ENCODE peak calls at places on chromosome 17, in eight cellular contexts. One of them, this sample, is unnamed.

GRCh38 chr17:63070031-63070430 is 104.0 kb downstream of the TANC2 start:
- DNase-seq in Caki2: no peak
- DNase-seq in frontal cortex: no peak
- DNase-seq in H7: no peak
- DNase-seq in activated CD4-positive, alpha-beta T cell treated with anti-CD3 and anti-CD28 coated beads, Interleukin-2, amount 50 U/mL, for 1 hour: no peak
- DNase-seq in ELF-1: no peak
- DNase-seq in germinal center: no peak
- DNase-seq in NCI-H1092: no peak
- DNase-seq in this sample: no peak

GRCh38 chr17:50397111-50397918 is at the start of gene LRRC59:
- DNase-seq in Caki2: peak; percentile 80
- DNase-seq in frontal cortex: peak; percentile 83
- DNase-seq in H7: peak; percentile 95
- DNase-seq in activated CD4-positive, alpha-beta T cell treated with anti-CD3 and anti-CD28 coated beads, Interleukin-2, amount 50 U/mL, for 1 hour: peak; percentile 92
- DNase-seq in ELF-1: peak; percentile 90
- DNase-seq in germinal center: peak; percentile 86
- DNase-seq in NCI-H1092: peak; percentile 63
- DNase-seq in this sample: peak; percentile 98

GRCh38 chr17:34580685-34581445 is 1.5 kb downstream of the TMEM132E start:
- DNase-seq in Caki2: no peak
- DNase-seq in frontal cortex: peak; percentile 63
- DNase-seq in H7: peak; percentile 87
- DNase-seq in activated CD4-positive, alpha-beta T cell treated with anti-CD3 and anti-CD28 coated beads, Interleukin-2, amount 50 U/mL, for 1 hour: no peak
- DNase-seq in ELF-1: peak; percentile 51
- DNase-seq in germinal center: no peak
- DNase-seq in NCI-H1092: no peak
- DNase-seq in this sample: peak; percentile 81

GRCh38 chr17:8016632-8017424 is 14.4 kb downstream of the GUCY2D start:
- DNase-seq in Caki2: no peak
- DNase-seq in frontal cortex: no peak
- DNase-seq in H7: peak; percentile 88
- DNase-seq in activated CD4-positive, alpha-beta T cell treated with anti-CD3 and anti-CD28 coated beads, Interleukin-2, amount 50 U/mL, for 1 hour: peak; percentile 44
- DNase-seq in ELF-1: peak; percentile 87
- DNase-seq in germinal center: peak; percentile 36
- DNase-seq in NCI-H1092: peak; percentile 23
- DNase-seq in this sample: peak; percentile 97

GRCh38 chr17:78922876-78923498 is 2.2 kb downstream of the TIMP2 start:
- DNase-seq in Caki2: no peak
- DNase-seq in frontal cortex: no peak
- DNase-seq in H7: no peak
- DNase-seq in activated CD4-positive, alpha-beta T cell treated with anti-CD3 and anti-CD28 coated beads, Interleukin-2, amount 50 U/mL, for 1 hour: no peak
- DNase-seq in ELF-1: no peak
- DNase-seq in germinal center: no peak
- DNase-seq in NCI-H1092: no peak
- DNase-seq in this sample: no peak

GRCh38 chr17:2453865-2454264 is 53.0 kb upstream of the MNT start:
- DNase-seq in Caki2: no peak
- DNase-seq in frontal cortex: no peak
- DNase-seq in H7: no peak
- DNase-seq in activated CD4-positive, alpha-beta T cell treated with anti-CD3 and anti-CD28 coated beads, Interleukin-2, amount 50 U/mL, for 1 hour: no peak
- DNase-seq in ELF-1: no peak
- DNase-seq in germinal center: no peak
- DNase-seq in NCI-H1092: no peak
- DNase-seq in this sample: no peak

GRCh38 chr17:79926308-79927135 is 87.3 kb upstream of the CBX4 start:
- DNase-seq in Caki2: no peak
- DNase-seq in frontal cortex: no peak
- DNase-seq in H7: no peak
- DNase-seq in activated CD4-positive, alpha-beta T cell treated with anti-CD3 and anti-CD28 coated beads, Interleukin-2, amount 50 U/mL, for 1 hour: no peak
- DNase-seq in ELF-1: no peak
- DNase-seq in germinal center: no peak
- DNase-seq in NCI-H1092: no peak
- DNase-seq in this sample: no peak

GRCh38 chr17:6868579-6868978 is 37.0 kb upstream of the TEKT1 start:
- DNase-seq in Caki2: peak; percentile 41
- DNase-seq in frontal cortex: no peak
- DNase-seq in H7: no peak
- DNase-seq in activated CD4-positive, alpha-beta T cell treated with anti-CD3 and anti-CD28 coated beads, Interleukin-2, amount 50 U/mL, for 1 hour: no peak
- DNase-seq in ELF-1: no peak
- DNase-seq in germinal center: no peak
- DNase-seq in NCI-H1092: no peak
- DNase-seq in this sample: no peak

GRCh38 chr17:21285164-21286065 is 904 bp downstream of the MAP2K3 start:
- DNase-seq in Caki2: peak; percentile 41
- DNase-seq in frontal cortex: no peak
- DNase-seq in H7: peak; percentile 60
- DNase-seq in activated CD4-positive, alpha-beta T cell treated with anti-CD3 and anti-CD28 coated beads, Interleukin-2, amount 50 U/mL, for 1 hour: no peak
- DNase-seq in ELF-1: peak; percentile 37
- DNase-seq in germinal center: no peak
- DNase-seq in NCI-H1092: no peak
- DNase-seq in this sample: peak; percentile 73

GRCh38 chr17:9575381-9576072 is at the start of gene STX8:
- DNase-seq in Caki2: peak; percentile 81
- DNase-seq in frontal cortex: peak; percentile 62
- DNase-seq in H7: peak; percentile 85
- DNase-seq in activated CD4-positive, alpha-beta T cell treated with anti-CD3 and anti-CD28 coated beads, Interleukin-2, amount 50 U/mL, for 1 hour: peak; percentile 75
- DNase-seq in ELF-1: peak; percentile 95
- DNase-seq in germinal center: peak; percentile 72
- DNase-seq in NCI-H1092: peak; percentile 15
- DNase-seq in this sample: peak; percentile 99

GRCh38 chr17:34658796-34659195 is 79.4 kb downstream of the TMEM132E start:
- DNase-seq in Caki2: no peak
- DNase-seq in frontal cortex: no peak
- DNase-seq in H7: no peak
- DNase-seq in activated CD4-positive, alpha-beta T cell treated with anti-CD3 and anti-CD28 coated beads, Interleukin-2, amount 50 U/mL, for 1 hour: no peak
- DNase-seq in ELF-1: no peak
- DNase-seq in germinal center: no peak
- DNase-seq in NCI-H1092: peak; percentile 75
- DNase-seq in this sample: no peak

GRCh38 chr17:9242983-9243382 is 221.7 kb downstream of the NTN1 start:
- DNase-seq in Caki2: no peak
- DNase-seq in frontal cortex: no peak
- DNase-seq in H7: no peak
- DNase-seq in activated CD4-positive, alpha-beta T cell treated with anti-CD3 and anti-CD28 coated beads, Interleukin-2, amount 50 U/mL, for 1 hour: no peak
- DNase-seq in ELF-1: no peak
- DNase-seq in germinal center: no peak
- DNase-seq in NCI-H1092: no peak
- DNase-seq in this sample: no peak

GRCh38 chr17:48718162-48718780 is 4.0 kb downstream of the PRAC1 start:
- DNase-seq in Caki2: no peak
- DNase-seq in frontal cortex: no peak
- DNase-seq in H7: no peak
- DNase-seq in activated CD4-positive, alpha-beta T cell treated with anti-CD3 and anti-CD28 coated beads, Interleukin-2, amount 50 U/mL, for 1 hour: no peak
- DNase-seq in ELF-1: no peak
- DNase-seq in germinal center: no peak
- DNase-seq in NCI-H1092: no peak
- DNase-seq in this sample: no peak

This sample was measured in endodermal cell.